ENCODE peak calls at places on chromosomes 2 and 18, in six cellular contexts. D is nucleus accumbens, R is IMR-90, J is psoas muscle, Q is RWPE1, L is sciatic nerve. K is an unnamed sample.

GRCh38 chr2:121075641-121076500 is 209.1 kb downstream of the TFCP2L1 start:
- DNase-seq in D (no peak), R (no peak), J (no peak), Q (no peak), L (no peak), K (no peak)

GRCh38 chr2:238163494-238164198 is 4.9 kb downstream of the ERFE start:
- DNase-seq in D (no peak), R (no peak), J (peak; percentile 23), Q (no peak), L (peak; percentile 48), K (no peak)

GRCh38 chr2:80256396-80257167 is 48.0 kb downstream of the LRRTM1 start:
- DNase-seq in D (no peak), R (peak; percentile 27), J (no peak), Q (peak; percentile 11), L (no peak), K (no peak)

GRCh38 chr2:216799873-216800421 is 59.9 kb downstream of the TNP1 start:
- DNase-seq in D (no peak), R (peak; percentile 74), J (peak; percentile 69), Q (no peak), L (no peak), K (no peak)

GRCh38 chr2:45812039-45812500 is 160.6 kb downstream of the PRKCE start:
- DNase-seq in D (no peak), R (peak; percentile 86), J (no peak), Q (peak; percentile 57), L (no peak), K (no peak)

GRCh38 chr2:52611757-52612156 is 1155.8 kb upstream of the CHAC2 start:
- DNase-seq in D (no peak), R (no peak), J (no peak), Q (no peak), L (no peak), K (no peak)

GRCh38 chr2:241558532-241559488 is at the start of gene BOK:
- DNase-seq in D (peak; percentile 80), R (peak; percentile 72), J (peak; percentile 70), Q (peak; percentile 76), L (no peak), K (no peak)

GRCh38 chr2:96537734-96538486 is 1.4 kb downstream of the ARID5A start:
- DNase-seq in D (no peak), R (no peak), J (peak; percentile 31), Q (no peak), L (no peak), K (peak; percentile 81)

GRCh38 chr2:192718340-192718739 is 523.6 kb upstream of the TMEFF2 start:
- DNase-seq in D (no peak), R (no peak), J (no peak), Q (no peak), L (no peak), K (no peak)

GRCh38 chr18:46393230-46393629 is 263.8 kb downstream of the LOXHD1 start:
- DNase-seq in D (no peak), R (no peak), J (no peak), Q (no peak), L (no peak), K (no peak)

GRCh38 chr18:64405161-64405560 is 256.3 kb upstream of the LINC00305 start:
- DNase-seq in D (no peak), R (peak; percentile 16), J (no peak), Q (no peak), L (no peak), K (no peak)

GRCh38 chr2:48124592-48124991 is 218.3 kb upstream of the FBXO11 start:
- DNase-seq in D (no peak), R (no peak), J (no peak), Q (no peak), L (no peak), K (no peak)

GRCh38 chr2:223970343-223971128 is 13.3 kb downstream of the MRPL44 start:
- DNase-seq in D (no peak), R (peak; percentile 67), J (no peak), Q (peak; percentile 32), L (no peak), K (no peak)

GRCh38 chr2:151484100-151484499 is 74.4 kb downstream of the RIF1 start:
- DNase-seq in D (no peak), R (no peak), J (no peak), Q (no peak), L (no peak), K (no peak)

GRCh38 chr18:33115917-33116316 is 324.6 kb downstream of the CCDC178 start:
- DNase-seq in D (no peak), R (no peak), J (no peak), Q (no peak), L (no peak), K (no peak)

GRCh38 chr2:173230181-173230580 is 124.5 kb upstream of the CDCA7 start:
- DNase-seq in D (no peak), R (no peak), J (no peak), Q (no peak), L (no peak), K (no peak)

GRCh38 chr2:162926907-162927306 is 88.3 kb upstream of the KCNH7 start:
- DNase-seq in D (no peak), R (no peak), J (no peak), Q (no peak), L (no peak), K (no peak)

GRCh38 chr2:191012845-191013616 is 940 bp downstream of the STAT1 start:
- DNase-seq in D (no peak), R (peak; percentile 30), J (no peak), Q (no peak), L (no peak), K (no peak)

GRCh38 chr2:173750332-173750731 is 214.8 kb downstream of the SP3 start:
- DNase-seq in D (no peak), R (peak; percentile 25), J (no peak), Q (no peak), L (no peak), K (no peak)

GRCh38 chr18:46706968-46707367 is 49.9 kb downstream of the ST8SIA5 start:
- DNase-seq in D (no peak), R (no peak), J (no peak), Q (peak; percentile 4), L (no peak), K (no peak)

GRCh38 chr18:22115573-22115972 is 53.8 kb upstream of the GATA6 start:
- DNase-seq in D (no peak), R (no peak), J (no peak), Q (no peak), L (no peak), K (no peak)

GRCh38 chr2:74531666-74532065 is 1.9 kb downstream of the HTRA2 start:
- DNase-seq in D (no peak), R (no peak), J (no peak), Q (no peak), L (no peak), K (peak; percentile 65)

GRCh38 chr18:12595571-12596255 is 62.2 kb downstream of the SPIRE1 start:
- DNase-seq in D (no peak), R (no peak), J (no peak), Q (no peak), L (no peak), K (no peak)

GRCh38 chr2:138137949-138138348 is 173.7 kb downstream of the HNMT start:
- DNase-seq in D (no peak), R (no peak), J (no peak), Q (no peak), L (no peak), K (no peak)

GRCh38 chr2:95282458-95282857 is 8.2 kb downstream of the PROM2 start:
- DNase-seq in D (no peak), R (no peak), J (no peak), Q (no peak), L (no peak), K (no peak)

GRCh38 chr2:105739408-105739807 is 5.3 kb upstream of the NCK2 start:
- DNase-seq in D (no peak), R (no peak), J (no peak), Q (no peak), L (no peak), K (no peak)

K was measured in cardiac septum.